ENCODE peak calls at places on chromosomes 2 and 18, in seven cellular contexts. D is CD8-positive, alpha-beta T cell; T is fibroblast of lung; U is mammary epithelial cell; N is spleen; Q is heart right ventricle; B is psoas muscle. Y is an unnamed sample. For H3K4me1, the result is how much of the 10 kb centered on the place peaks cover.

GRCh38 chr2:58157754-58158153 is 83.4 kb downstream of the FANCL start:
- DNase-seq in N (no peak), U (no peak), B (no peak), Q (no peak), T (no peak), D (no peak), Y (no peak)

GRCh38 chr2:88038263-88039105 is 17.1 kb downstream of the KRCC1 start:
- DNase-seq in N (no peak), Q (no peak), B (no peak), T (peak), U (peak), D (no peak), Y (no peak)

GRCh38 chr2:103986001-103986400 is 867.9 kb upstream of the POU3F3 start:
- DNase-seq in U (no peak), D (no peak), T (no peak), B (no peak), N (no peak), Q (no peak), Y (no peak)

GRCh38 chr2:95121150-95121494 is 486 bp downstream of the MRPS5 start:
- DNase-seq in T (peak), B (no peak), N (no peak), D (no peak), U (no peak), Q (no peak), Y (no peak)

GRCh38 chr2:240925576-240926515 is 19.7 kb downstream of the CROCC2 start:
- DNase-seq in D (no peak), U (no peak), T (no peak), N (peak), Q (peak), B (peak), Y (peak)

GRCh38 chr2:98892871-98893270 is 43.2 kb downstream of the CRACDL start:
- DNase-seq in Q (no peak), T (no peak), D (no peak), B (no peak), N (peak), U (no peak), Y (no peak)

GRCh38 chr2:95315801-95316411 is 18.8 kb downstream of the KCNIP3 start:
- DNase-seq in B (no peak), N (peak), U (peak), T (peak), Q (no peak), D (no peak), Y (no peak)

GRCh38 chr2:240374085-240374907 is 61.2 kb upstream of the GPC1 start:
- DNase-seq in T (peak), B (peak), U (no peak), D (no peak), Q (peak), N (no peak), Y (no peak)

GRCh38 chr2:198178766-198179165 is 374.4 kb downstream of the PLCL1 start:
- DNase-seq in N (no peak), T (no peak), Q (no peak), U (no peak), D (no peak), B (no peak), Y (no peak)

DNA sequence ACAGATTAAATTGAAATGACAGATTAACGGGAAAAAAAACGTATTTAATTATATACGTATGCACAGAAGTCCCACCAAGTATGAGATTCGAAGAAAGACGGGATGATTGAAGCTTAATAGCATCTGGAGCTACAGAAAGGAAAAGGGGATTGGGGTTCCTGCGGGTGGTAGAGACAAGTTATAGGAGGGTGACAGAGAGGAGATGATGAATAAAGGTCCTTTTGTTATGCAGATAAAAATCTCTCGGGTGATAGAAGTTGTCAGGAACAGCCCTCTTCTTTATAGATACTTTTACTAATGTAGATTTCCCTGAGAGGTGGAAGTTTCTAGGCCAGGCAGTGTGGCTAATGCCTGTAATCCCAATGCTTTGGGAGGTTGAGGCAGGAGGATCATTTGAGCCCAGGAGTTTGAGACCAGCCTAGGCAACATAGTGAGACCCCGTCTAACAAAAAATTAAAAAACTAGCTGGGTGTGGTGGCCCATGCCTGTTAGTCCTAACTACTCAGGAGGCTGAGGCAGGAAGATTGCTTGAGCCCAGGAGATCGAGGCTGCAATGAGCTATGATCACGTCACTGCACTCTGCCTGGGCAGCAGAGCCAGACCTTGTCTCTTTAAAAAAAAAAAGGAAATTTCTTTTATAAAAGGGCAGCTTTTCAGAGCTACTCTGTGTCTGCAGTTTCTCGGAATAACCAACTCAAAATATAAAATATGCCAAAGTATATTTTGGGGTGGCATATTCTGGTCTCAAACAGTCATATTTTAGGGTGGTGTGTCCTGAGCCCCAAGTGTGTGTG is 113.0 kb downstream of the STPG4 start:
- DNase-seq in Q (no peak), D (no peak), T (no peak), U (no peak), B (no peak), N (no peak), Y (no peak)
- H3K4me1 ChIP-seq in Q (under half), D (under half), T (half or more), U (under half), B (half or more), N (under half), Y (under half)

GRCh38 chr2:234427081-234428058 is 69.5 kb downstream of the ARL4C start:
- DNase-seq in D (no peak), N (no peak), T (no peak), Q (no peak), U (no peak), B (no peak), Y (peak)
- H3K27ac ChIP-seq in D (peak), N (peak), T (no peak), Q (no peak), U (no peak), B (no peak), Y (peak)

GRCh38 chr2:77519888-77520506 is 2.2 kb downstream of the LRRTM4 start:
- DNase-seq in D (no peak), T (no peak), N (no peak), Q (no peak), B (no peak), U (no peak), Y (no peak)

GRCh38 chr2:77521482-77521881 is 694 bp downstream of the LRRTM4 start:
- DNase-seq in D (no peak), Q (no peak), B (no peak), U (no peak), T (no peak), N (no peak), Y (no peak)

GRCh38 chr2:77522883-77523282 is 707 bp upstream of the LRRTM4 start:
- DNase-seq in D (no peak), N (no peak), Q (no peak), T (no peak), B (no peak), U (no peak), Y (no peak)

GRCh38 chr2:77520981-77521380 is 1.2 kb downstream of the LRRTM4 start:
- DNase-seq in D (no peak), Q (no peak), B (no peak), N (no peak), T (peak), U (no peak), Y (no peak)

GRCh38 chr2:77521931-77522470 is at the start of gene LRRTM4:
- DNase-seq in B (no peak), N (no peak), Q (peak), D (no peak), T (peak), U (no peak), Y (no peak)
- H3K4me3 ChIP-seq in B (peak), N (no peak), Q (peak), D (no peak), T (no peak), U (no peak), Y (no peak)

DNA sequence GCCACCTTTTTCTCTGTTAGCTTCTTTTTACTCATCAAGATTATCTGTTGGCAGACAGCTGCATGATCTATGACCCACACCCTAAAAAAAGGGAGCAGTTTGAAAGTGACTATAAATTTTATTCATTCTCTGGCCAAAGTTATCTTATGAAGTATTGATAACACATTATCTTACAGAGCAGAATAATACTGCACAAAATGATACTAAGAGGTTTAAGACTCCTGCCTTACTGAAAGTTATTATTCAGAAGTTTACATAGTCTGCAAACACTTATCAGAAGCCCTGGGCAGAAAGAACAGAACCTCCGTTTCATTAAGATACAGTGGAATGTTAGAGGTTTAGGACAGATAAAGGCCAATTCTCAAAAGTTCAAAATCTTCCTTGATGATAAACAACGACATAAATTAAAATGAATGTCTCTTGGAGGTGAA is 78.2 kb downstream of the ZEB2 start:
- DNase-seq in Q (no peak), T (no peak), U (no peak), B (no peak), D (no peak), N (no peak), Y (no peak)
- H3K4me1 ChIP-seq in Q (under half), T (under half), U (under half), B (half or more), D (under half), N (half or more), Y (under half)

GRCh38 chr2:72144412-72144745 is 3.3 kb downstream of the CYP26B1 start:
- DNase-seq in Q (peak), D (no peak), T (no peak), N (no peak), U (no peak), B (peak), Y (no peak)
- H3K27ac ChIP-seq in Q (peak), D (no peak), T (no peak), N (no peak), U (no peak), B (no peak), Y (no peak)

GRCh38 chr18:79616651-79617518 is 62.7 kb upstream of the CTDP1 start:
- DNase-seq in Q (no peak), D (no peak), N (peak), U (peak), B (no peak), T (no peak), Y (no peak)
- H3K4me3 ChIP-seq in Q (peak), D (no peak), N (no peak), U (no peak), B (peak), T (no peak), Y (no peak)

DNA sequence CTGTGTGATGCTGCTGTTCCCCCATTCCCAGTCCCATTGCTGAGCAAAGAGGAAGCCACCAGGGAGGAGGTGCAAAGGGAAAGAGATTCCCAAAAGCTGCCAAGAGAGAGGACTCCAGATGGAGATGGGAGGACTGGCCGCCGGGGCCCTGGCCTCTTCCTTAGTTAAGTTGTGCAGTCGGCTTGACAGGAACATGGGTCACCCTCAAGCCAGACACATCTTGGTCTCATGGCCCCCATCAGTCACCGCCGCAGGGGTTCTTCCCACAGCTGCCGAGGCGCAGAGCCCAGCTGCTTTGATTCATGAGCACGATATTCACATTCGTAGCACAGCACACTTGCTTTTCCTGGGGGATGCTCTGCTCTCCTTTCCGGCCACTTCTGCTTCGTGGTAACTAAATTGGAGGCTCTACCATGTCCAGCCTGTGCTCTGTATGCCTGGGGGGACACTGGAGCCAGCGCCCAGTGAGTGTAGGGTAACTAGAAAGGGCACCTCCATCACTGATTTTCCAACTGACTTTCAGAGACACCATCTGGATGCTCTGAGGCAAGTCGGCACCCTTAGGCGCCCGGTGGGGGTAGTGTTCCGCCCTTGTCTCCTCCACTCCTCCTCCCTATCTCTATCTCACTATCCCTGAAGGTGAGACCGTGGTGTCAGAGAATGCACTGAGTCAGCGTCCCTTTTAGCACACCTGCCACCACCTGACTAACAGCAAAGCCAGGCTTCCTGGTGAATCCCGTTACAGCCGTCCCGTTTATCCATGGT is 13.3 kb downstream of the TWIST2 start:
- DNase-seq in U (no peak), N (peak), Q (no peak), D (no peak), B (no peak), T (no peak), Y (no peak)
- H3K4me1 ChIP-seq in U (under half), N (under half), Q (under half), D (under half), B (under half), T (under half), Y (under half)

DNA sequence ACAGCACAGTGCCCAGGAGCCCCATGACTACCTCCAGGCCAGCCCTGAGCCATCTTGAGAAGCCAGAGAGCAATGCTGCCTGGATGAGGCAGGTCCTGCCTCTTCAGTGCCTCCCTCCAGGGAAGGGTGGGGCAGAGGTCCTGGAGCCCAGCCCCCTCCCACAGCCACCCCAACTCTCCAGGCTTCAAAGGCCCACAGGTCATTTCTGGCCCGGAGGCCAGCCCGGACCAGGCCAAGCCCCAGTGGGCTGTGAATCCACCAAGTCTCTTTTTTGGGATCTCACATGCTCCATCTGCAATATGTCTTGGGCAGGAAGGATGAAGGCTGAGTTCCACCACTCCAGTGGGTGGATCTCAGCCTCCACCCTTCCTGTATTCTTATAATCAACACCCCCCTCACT is 36.7 kb downstream of the SDC1 start:
- DNase-seq in B (no peak), N (no peak), U (no peak), T (no peak), D (no peak), Q (no peak), Y (no peak)
- H3K27ac ChIP-seq in B (no peak), N (no peak), U (no peak), T (no peak), D (no peak), Q (no peak), Y (no peak)

Y was measured in naive thymus-derived CD4-positive, alpha-beta T cell.